ENCODE peak calls at places on chromosomes 1 and 21, in seven cellular contexts. R is A549, A is heart left ventricle, S is HepG2, G is IMR-90, M is H1, T is transverse colon. P is an unnamed sample. For H3K4me1, the result is how much of the 10 kb centered on the place peaks cover.

GRCh38 chr1:156226782-156227181 is 14.0 kb downstream of the PMF1 start:
- DNase-seq in R (no peak), A (no peak), S (no peak), G (no peak), M (no peak), T (no peak), P (no peak)

GRCh38 chr1:219465247-219466093 is 147.4 kb downstream of the ZC3H11B start:
- DNase-seq in R (no peak), A (no peak), S (no peak), G (peak), M (no peak), T (no peak), P (no peak)

GRCh38 chr1:235831148-235831547 is 35.6 kb downstream of the LYST start:
- DNase-seq in R (no peak), A (peak), S (no peak), G (peak), M (no peak), T (no peak), P (no peak)

GRCh38 chr1:236893626-236894545 is 98.8 kb downstream of the MTR start:
- DNase-seq in R (no peak), A (no peak), S (no peak), G (peak), M (no peak), T (no peak), P (no peak)

GRCh38 chr1:974687-975328 is 7.1 kb downstream of the PERM1 start:
- DNase-seq in R (no peak), A (peak), S (no peak), G (no peak), M (no peak), T (no peak), P (peak)

GRCh38 chr1:19096036-19096833 is 113.8 kb downstream of the UBR4 start:
- DNase-seq in R (peak), A (peak), S (peak), G (peak), M (no peak), T (peak), P (no peak)

GRCh38 chr1:8184301-8184700 is 133.6 kb upstream of the SLC45A1 start:
- DNase-seq in R (peak), A (no peak), S (peak), G (no peak), M (no peak), T (no peak), P (peak)

GRCh38 chr1:70754711-70755110 is 292.9 kb downstream of the PTGER3 start:
- DNase-seq in R (no peak), A (no peak), S (no peak), G (no peak), M (no peak), T (no peak), P (no peak)

GRCh38 chr1:14128096-14128495 is 428.1 kb downstream of the PRDM2 start:
- DNase-seq in R (no peak), A (no peak), S (no peak), G (no peak), M (no peak), T (no peak), P (no peak)

GRCh38 chr1:162369571-162369970 is 7.1 kb downstream of the SPATA46 start:
- DNase-seq in R (no peak), A (no peak), S (no peak), G (no peak), M (no peak), T (no peak), P (no peak)

DNA sequence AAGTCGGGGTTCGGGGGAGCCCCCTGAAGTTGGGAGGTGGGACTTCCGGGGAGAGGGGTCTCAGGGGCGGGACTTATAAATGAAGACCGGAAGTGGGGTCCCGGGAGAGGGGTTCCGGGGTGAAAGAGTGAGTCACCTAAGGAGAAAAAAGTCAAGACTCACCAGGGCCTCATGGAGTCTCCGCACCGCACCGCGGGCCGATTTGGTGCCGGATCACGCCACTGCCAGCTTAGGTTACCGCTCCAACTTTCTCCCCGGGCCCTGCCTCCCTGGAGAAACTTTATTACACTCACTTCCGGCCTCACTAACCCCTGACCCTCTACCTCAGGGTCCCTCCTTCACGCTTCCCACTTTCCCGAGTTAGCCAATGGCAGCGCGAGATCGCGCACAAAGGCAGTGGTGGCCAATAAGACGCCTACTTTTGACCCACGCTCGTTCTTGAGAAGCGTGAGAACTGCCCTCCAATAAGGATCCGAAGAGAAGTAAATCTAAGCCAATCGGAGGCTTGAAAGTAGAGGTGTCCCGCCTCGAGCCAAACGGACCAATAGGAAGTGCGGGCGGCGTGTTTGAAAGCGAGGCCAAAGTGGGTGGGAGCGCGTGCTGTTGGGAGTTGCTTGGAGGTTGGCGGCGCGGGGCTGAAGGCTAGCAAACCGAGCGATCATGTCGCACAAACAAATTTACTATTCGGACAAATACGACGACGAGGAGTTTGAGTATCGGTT is at the start of gene CKS1B:
- DNase-seq in R (peak), A (peak), S (peak), G (peak), M (peak), T (peak), P (peak)
- TF ChIP-seq POLR2A in R (peak), A (peak), S (peak), G (peak), M (peak), T (peak), P (peak)

GRCh38 chr1:161081519-161081918 is 7.8 kb downstream of the NECTIN4 start:
- DNase-seq in R (no peak), A (no peak), S (no peak), G (no peak), M (no peak), T (no peak), P (no peak)
- H3K4me1 ChIP-seq in R (half or more), A (under half), S (under half), G (under half), M (under half), T (under half), P (under half)

GRCh38 chr21:33236799-33237198 is 7.1 kb downstream of the IFNAR2 start:
- DNase-seq in R (no peak), A (no peak), S (no peak), G (no peak), M (no peak), T (no peak), P (no peak)

GRCh38 chr21:33234618-33235520 is 5.1 kb downstream of the IFNAR2 start:
- DNase-seq in R (no peak), A (no peak), S (no peak), G (no peak), M (no peak), T (no peak), P (no peak)

GRCh38 chr21:33238146-33238545 is 8.4 kb downstream of the IFNAR2 start:
- DNase-seq in R (no peak), A (no peak), S (no peak), G (no peak), M (no peak), T (no peak), P (no peak)

GRCh38 chr21:33237446-33237845 is 7.7 kb downstream of the IFNAR2 start:
- DNase-seq in R (no peak), A (no peak), S (no peak), G (no peak), M (no peak), T (no peak), P (no peak)

GRCh38 chr21:33236013-33236686 is 6.4 kb downstream of the IFNAR2 start:
- DNase-seq in R (no peak), A (no peak), S (no peak), G (no peak), M (no peak), T (no peak), P (no peak)
- TF ChIP-seq POLR2A in R (no peak), A (no peak), S (no peak), G (no peak), M (no peak), T (no peak), P (no peak)

DNA sequence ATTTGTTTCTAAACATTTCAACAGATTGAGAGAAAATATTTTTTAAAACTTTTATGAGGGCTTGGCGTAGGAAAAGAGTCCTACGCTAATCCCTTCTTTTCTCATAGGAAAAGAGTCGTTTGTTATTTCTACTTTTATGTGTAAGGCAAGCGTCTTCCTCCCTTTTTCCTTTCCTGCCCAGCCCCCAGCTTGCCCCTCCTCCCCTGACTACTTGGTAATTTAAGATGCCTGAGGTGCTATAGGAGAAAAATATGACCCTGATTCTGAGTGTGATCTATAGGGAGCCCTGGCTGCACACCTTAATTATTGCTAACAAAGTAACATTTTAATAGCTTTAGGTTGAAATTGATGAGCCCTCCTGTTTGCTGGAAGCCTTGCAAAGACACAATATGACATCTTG is 373.6 kb downstream of the PBX1 start:
- DNase-seq in R (no peak), A (no peak), S (no peak), G (no peak), M (no peak), T (no peak), P (no peak)
- H3K4me1 ChIP-seq in R (under half), A (under half), S (under half), G (under half), M (under half), T (under half), P (under half)

DNA sequence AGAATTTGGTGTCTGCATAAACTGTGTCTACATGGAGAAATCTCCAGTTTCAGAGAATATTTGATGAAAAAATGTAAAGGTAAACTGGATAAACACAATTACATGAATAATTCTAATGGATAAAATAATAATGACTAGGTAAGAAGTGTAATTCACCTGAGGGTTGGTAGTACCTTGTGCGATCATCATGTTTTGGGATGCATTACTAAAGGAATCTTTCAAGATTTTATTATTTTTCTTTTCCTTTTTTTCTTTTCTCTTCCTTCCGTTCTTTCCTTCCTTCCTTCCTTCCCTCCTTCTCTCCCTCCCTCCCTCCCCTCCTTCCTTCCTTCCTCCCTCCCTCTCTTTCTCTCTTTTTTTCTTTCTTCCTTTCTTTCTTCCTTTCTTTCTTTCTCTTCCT is 818.7 kb downstream of the LTN1 start:
- DNase-seq in R (no peak), A (no peak), S (no peak), G (no peak), M (no peak), T (no peak), P (no peak)
- TF ChIP-seq POLR2A in R (no peak), A (no peak), S (no peak), G (no peak), M (no peak), T (no peak), P (no peak)

GRCh38 chr1:180235077-180235501 is 5.0 kb downstream of the LHX4 start:
- DNase-seq in R (no peak), A (no peak), S (no peak), G (no peak), M (no peak), T (no peak), P (no peak)

GRCh38 chr1:180236698-180237509 is 6.8 kb downstream of the LHX4 start:
- DNase-seq in R (no peak), A (no peak), S (no peak), G (no peak), M (no peak), T (no peak), P (no peak)

GRCh38 chr1:180233191-180234011 is 3.3 kb downstream of the LHX4 start:
- DNase-seq in R (no peak), A (no peak), S (no peak), G (no peak), M (no peak), T (no peak), P (no peak)

GRCh38 chr1:180234369-180235076 is 4.5 kb downstream of the LHX4 start:
- DNase-seq in R (no peak), A (no peak), S (no peak), G (no peak), M (no peak), T (peak), P (no peak)

GRCh38 chr1:180235502-180236239 is 5.6 kb downstream of the LHX4 start:
- DNase-seq in R (no peak), A (no peak), S (no peak), G (no peak), M (no peak), T (no peak), P (no peak)
- H3K4me1 ChIP-seq in R (under half), A (under half), S (under half), G (under half), M (under half), T (half or more), P (under half)

GRCh38 chr1:9490605-9491339 is 48.5 kb upstream of the SLC25A33 start:
- DNase-seq in R (peak), A (peak), S (peak), G (peak), M (peak), T (peak), P (peak)
- TF ChIP-seq POLR2A in R (no peak), A (no peak), S (no peak), G (peak), M (no peak), T (no peak), P (no peak)

GRCh38 chr1:118944546-118944945 is 43.6 kb downstream of the TBX15 start:
- DNase-seq in R (no peak), A (no peak), S (no peak), G (no peak), M (no peak), T (no peak), P (peak)

GRCh38 chr1:118947003-118947765 is 41.0 kb downstream of the TBX15 start:
- DNase-seq in R (no peak), A (no peak), S (no peak), G (no peak), M (no peak), T (no peak), P (peak)

GRCh38 chr1:118945460-118945859 is 42.7 kb downstream of the TBX15 start:
- DNase-seq in R (no peak), A (no peak), S (no peak), G (no peak), M (no peak), T (no peak), P (no peak)

GRCh38 chr1:118940957-118941356 is 47.2 kb downstream of the TBX15 start:
- DNase-seq in R (no peak), A (no peak), S (no peak), G (no peak), M (no peak), T (no peak), P (no peak)

GRCh38 chr1:118944133-118944532 is 44.0 kb downstream of the TBX15 start:
- DNase-seq in R (no peak), A (no peak), S (no peak), G (no peak), M (no peak), T (no peak), P (no peak)
- H3K4me1 ChIP-seq in R (under half), A (under half), S (under half), G (under half), M (under half), T (under half), P (half or more)

GRCh38 chr1:9651565-9652378 is at the start of gene PIK3CD:
- DNase-seq in R (no peak), A (no peak), S (no peak), G (peak), M (no peak), T (no peak), P (no peak)

GRCh38 chr1:9651220-9651564 is 339 bp upstream of the PIK3CD start:
- DNase-seq in R (no peak), A (no peak), S (no peak), G (no peak), M (no peak), T (no peak), P (no peak)

GRCh38 chr1:9653195-9653782 is 1.8 kb downstream of the PIK3CD start:
- DNase-seq in R (no peak), A (no peak), S (no peak), G (no peak), M (no peak), T (no peak), P (no peak)

GRCh38 chr1:9653783-9654517 is 2.4 kb downstream of the PIK3CD start:
- DNase-seq in R (no peak), A (no peak), S (no peak), G (no peak), M (no peak), T (no peak), P (no peak)

GRCh38 chr1:9652379-9653194 is 1.1 kb downstream of the PIK3CD start:
- DNase-seq in R (no peak), A (peak), S (no peak), G (peak), M (no peak), T (peak), P (no peak)
- TF ChIP-seq POLR2A in R (no peak), A (no peak), S (no peak), G (no peak), M (no peak), T (no peak), P (no peak)

DNA sequence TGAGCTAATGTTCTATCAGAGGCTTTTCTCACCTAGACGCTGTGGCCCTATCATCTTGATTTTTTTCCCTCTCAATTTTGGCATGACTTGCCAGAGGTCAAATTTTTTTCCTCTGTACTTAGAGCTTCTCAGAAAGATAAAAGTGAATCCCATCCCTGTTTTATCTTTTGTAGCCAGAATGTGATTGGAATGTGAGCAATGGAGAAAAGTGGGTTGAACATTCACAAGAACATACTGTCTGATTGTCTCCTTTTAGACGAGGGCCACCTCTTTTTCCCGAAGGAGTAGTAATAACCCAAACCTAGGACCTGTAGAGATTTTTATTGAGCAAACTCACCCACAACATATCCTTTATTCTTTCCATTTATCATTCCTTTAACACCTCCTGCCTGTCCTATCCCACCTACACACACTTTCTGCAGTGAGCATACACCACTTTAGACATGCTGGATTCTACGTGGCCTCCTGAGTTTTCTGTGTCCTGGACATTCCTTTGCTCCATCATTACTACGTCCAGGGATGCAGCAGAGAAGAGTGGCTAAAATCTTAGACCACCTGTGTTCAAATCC is 15.9 kb downstream of the S100A10 start:
- DNase-seq in R (no peak), A (no peak), S (peak), G (no peak), M (no peak), T (no peak), P (no peak)
- H3K4me1 ChIP-seq in R (half or more), A (under half), S (half or more), G (under half), M (under half), T (half or more), P (under half)

P was measured in gastrocnemius medialis.